ENCODE peak calls at places on chromosomes 12 and 14, in six cellular contexts. One of them, this sample, is unnamed.

GRCh38 chr12:28110329-28110728 is 79.9 kb upstream of the CCDC91 start:
- DNase-seq in stomach: no peak
- DNase-seq in naive thymus-derived CD4-positive, alpha-beta T cell: no peak
- DNase-seq in neuronal stem cell: no peak
- DNase-seq in mesenchymal stem cell: no peak
- DNase-seq in suprapubic skin: no peak
- DNase-seq in this sample: no peak

GRCh38 chr12:108630481-108631207 is 3.0 kb downstream of the SELPLG start:
- DNase-seq in stomach: no peak
- DNase-seq in naive thymus-derived CD4-positive, alpha-beta T cell: no peak
- DNase-seq in neuronal stem cell: no peak
- DNase-seq in mesenchymal stem cell: peak; percentile 79
- DNase-seq in suprapubic skin: no peak
- DNase-seq in this sample: no peak

GRCh38 chr12:92844147-92844763 is 84.8 kb downstream of the EEA1 start:
- DNase-seq in stomach: no peak
- DNase-seq in naive thymus-derived CD4-positive, alpha-beta T cell: no peak
- DNase-seq in neuronal stem cell: no peak
- DNase-seq in mesenchymal stem cell: no peak
- DNase-seq in suprapubic skin: no peak
- DNase-seq in this sample: no peak

GRCh38 chr14:68807987-68808386 is 15.1 kb upstream of the ZFP36L1 start:
- DNase-seq in stomach: no peak
- DNase-seq in naive thymus-derived CD4-positive, alpha-beta T cell: no peak
- DNase-seq in neuronal stem cell: no peak
- DNase-seq in mesenchymal stem cell: no peak
- DNase-seq in suprapubic skin: peak; percentile 74
- DNase-seq in this sample: no peak

GRCh38 chr12:42504049-42504448 is 85.5 kb downstream of the PRICKLE1 start:
- DNase-seq in stomach: no peak
- DNase-seq in naive thymus-derived CD4-positive, alpha-beta T cell: no peak
- DNase-seq in neuronal stem cell: no peak
- DNase-seq in mesenchymal stem cell: peak; percentile 16
- DNase-seq in suprapubic skin: no peak
- DNase-seq in this sample: no peak

GRCh38 chr12:101939856-101940265 is 62.5 kb downstream of the DRAM1 start:
- DNase-seq in stomach: peak; percentile 60
- DNase-seq in naive thymus-derived CD4-positive, alpha-beta T cell: peak; percentile 56
- DNase-seq in neuronal stem cell: peak; percentile 68
- DNase-seq in mesenchymal stem cell: peak; percentile 78
- DNase-seq in suprapubic skin: no peak
- DNase-seq in this sample: peak; percentile 60

GRCh38 chr12:447132-447531 is 12.6 kb upstream of the B4GALNT3 start:
- DNase-seq in stomach: no peak
- DNase-seq in naive thymus-derived CD4-positive, alpha-beta T cell: no peak
- DNase-seq in neuronal stem cell: no peak
- DNase-seq in mesenchymal stem cell: no peak
- DNase-seq in suprapubic skin: no peak
- DNase-seq in this sample: no peak

GRCh38 chr14:51482112-51482511 is 169.6 kb upstream of the FRMD6 start:
- DNase-seq in stomach: no peak
- DNase-seq in naive thymus-derived CD4-positive, alpha-beta T cell: no peak
- DNase-seq in neuronal stem cell: no peak
- DNase-seq in mesenchymal stem cell: no peak
- DNase-seq in suprapubic skin: no peak
- DNase-seq in this sample: no peak

GRCh38 chr14:71636076-71636475 is 296.2 kb upstream of the RGS6 start:
- DNase-seq in stomach: no peak
- DNase-seq in naive thymus-derived CD4-positive, alpha-beta T cell: no peak
- DNase-seq in neuronal stem cell: no peak
- DNase-seq in mesenchymal stem cell: no peak
- DNase-seq in suprapubic skin: no peak
- DNase-seq in this sample: no peak

GRCh38 chr12:51622564-51622963 is 31.5 kb downstream of the SCN8A start:
- DNase-seq in stomach: no peak
- DNase-seq in naive thymus-derived CD4-positive, alpha-beta T cell: no peak
- DNase-seq in neuronal stem cell: no peak
- DNase-seq in mesenchymal stem cell: peak; percentile 47
- DNase-seq in suprapubic skin: no peak
- DNase-seq in this sample: no peak

GRCh38 chr12:3214508-3215365 is 137.6 kb downstream of the TSPAN9 start:
- DNase-seq in stomach: no peak
- DNase-seq in naive thymus-derived CD4-positive, alpha-beta T cell: no peak
- DNase-seq in neuronal stem cell: no peak
- DNase-seq in mesenchymal stem cell: no peak
- DNase-seq in suprapubic skin: no peak
- DNase-seq in this sample: no peak

GRCh38 chr12:113914806-113915205 is 51.3 kb downstream of the RBM19 start:
- DNase-seq in stomach: no peak
- DNase-seq in naive thymus-derived CD4-positive, alpha-beta T cell: no peak
- DNase-seq in neuronal stem cell: no peak
- DNase-seq in mesenchymal stem cell: no peak
- DNase-seq in suprapubic skin: no peak
- DNase-seq in this sample: no peak

GRCh38 chr12:124548854-124549378 is 18.5 kb downstream of the NCOR2 start:
- DNase-seq in stomach: peak; percentile 54
- DNase-seq in naive thymus-derived CD4-positive, alpha-beta T cell: no peak
- DNase-seq in neuronal stem cell: no peak
- DNase-seq in mesenchymal stem cell: peak; percentile 68
- DNase-seq in suprapubic skin: no peak
- DNase-seq in this sample: peak; percentile 58

GRCh38 chr12:109541412-109541725 is 31.9 kb downstream of the MMAB start:
- DNase-seq in stomach: no peak
- DNase-seq in naive thymus-derived CD4-positive, alpha-beta T cell: no peak
- DNase-seq in neuronal stem cell: no peak
- DNase-seq in mesenchymal stem cell: no peak
- DNase-seq in suprapubic skin: no peak
- DNase-seq in this sample: no peak

GRCh38 chr14:68103841-68104240 is 284.3 kb downstream of the RAD51B start:
- DNase-seq in stomach: no peak
- DNase-seq in naive thymus-derived CD4-positive, alpha-beta T cell: no peak
- DNase-seq in neuronal stem cell: no peak
- DNase-seq in mesenchymal stem cell: no peak
- DNase-seq in suprapubic skin: no peak
- DNase-seq in this sample: no peak

GRCh38 chr12:26748741-26749431 is 84.1 kb downstream of the ITPR2 start:
- DNase-seq in stomach: no peak
- DNase-seq in naive thymus-derived CD4-positive, alpha-beta T cell: no peak
- DNase-seq in neuronal stem cell: no peak
- DNase-seq in mesenchymal stem cell: peak; percentile 41
- DNase-seq in suprapubic skin: no peak
- DNase-seq in this sample: no peak

GRCh38 chr14:102182190-102182589 is 42.5 kb downstream of the WDR20 start:
- DNase-seq in stomach: no peak
- DNase-seq in naive thymus-derived CD4-positive, alpha-beta T cell: no peak
- DNase-seq in neuronal stem cell: no peak
- DNase-seq in mesenchymal stem cell: peak; percentile 33
- DNase-seq in suprapubic skin: no peak
- DNase-seq in this sample: no peak

GRCh38 chr14:94196057-94196456 is 21.9 kb downstream of the PPP4R4 start:
- DNase-seq in stomach: no peak
- DNase-seq in naive thymus-derived CD4-positive, alpha-beta T cell: no peak
- DNase-seq in neuronal stem cell: no peak
- DNase-seq in mesenchymal stem cell: no peak
- DNase-seq in suprapubic skin: no peak
- DNase-seq in this sample: no peak

GRCh38 chr12:95820096-95820703 is 29.6 kb upstream of the NTN4 start:
- DNase-seq in stomach: peak; percentile 63
- DNase-seq in naive thymus-derived CD4-positive, alpha-beta T cell: no peak
- DNase-seq in neuronal stem cell: no peak
- DNase-seq in mesenchymal stem cell: peak; percentile 64
- DNase-seq in suprapubic skin: no peak
- DNase-seq in this sample: no peak

GRCh38 chr12:116426391-116427136 is 132.6 kb upstream of the MAP1LC3B2 start:
- DNase-seq in stomach: no peak
- DNase-seq in naive thymus-derived CD4-positive, alpha-beta T cell: no peak
- DNase-seq in neuronal stem cell: no peak
- DNase-seq in mesenchymal stem cell: peak; percentile 97
- DNase-seq in suprapubic skin: peak; percentile 87
- DNase-seq in this sample: peak; percentile 29

GRCh38 chr12:68870011-68870410 is 62.0 kb downstream of the MDM2 start:
- DNase-seq in stomach: no peak
- DNase-seq in naive thymus-derived CD4-positive, alpha-beta T cell: no peak
- DNase-seq in neuronal stem cell: no peak
- DNase-seq in mesenchymal stem cell: no peak
- DNase-seq in suprapubic skin: no peak
- DNase-seq in this sample: no peak

GRCh38 chr12:118682656-118683055 is 298.7 kb upstream of the SRRM4 start:
- DNase-seq in stomach: no peak
- DNase-seq in naive thymus-derived CD4-positive, alpha-beta T cell: no peak
- DNase-seq in neuronal stem cell: no peak
- DNase-seq in mesenchymal stem cell: no peak
- DNase-seq in suprapubic skin: no peak
- DNase-seq in this sample: no peak

GRCh38 chr14:34568803-34569202 is 29.3 kb upstream of the EAPP start:
- DNase-seq in stomach: no peak
- DNase-seq in naive thymus-derived CD4-positive, alpha-beta T cell: no peak
- DNase-seq in neuronal stem cell: no peak
- DNase-seq in mesenchymal stem cell: no peak
- DNase-seq in suprapubic skin: no peak
- DNase-seq in this sample: no peak

GRCh38 chr14:100899841-100900771 is 3.4 kb downstream of the RTL1 start:
- DNase-seq in stomach: no peak
- DNase-seq in naive thymus-derived CD4-positive, alpha-beta T cell: no peak
- DNase-seq in neuronal stem cell: peak; percentile 59
- DNase-seq in mesenchymal stem cell: peak; percentile 49
- DNase-seq in suprapubic skin: no peak
- DNase-seq in this sample: peak; percentile 25

GRCh38 chr14:72683787-72684186 is 210.1 kb downstream of the DPF3 start:
- DNase-seq in stomach: no peak
- DNase-seq in naive thymus-derived CD4-positive, alpha-beta T cell: no peak
- DNase-seq in neuronal stem cell: no peak
- DNase-seq in mesenchymal stem cell: no peak
- DNase-seq in suprapubic skin: no peak
- DNase-seq in this sample: no peak

GRCh38 chr12:2551097-2551496 is 243.7 kb upstream of the FKBP4 start:
- DNase-seq in stomach: no peak
- DNase-seq in naive thymus-derived CD4-positive, alpha-beta T cell: no peak
- DNase-seq in neuronal stem cell: no peak
- DNase-seq in mesenchymal stem cell: no peak
- DNase-seq in suprapubic skin: no peak
- DNase-seq in this sample: no peak

GRCh38 chr14:53964249-53964648 is 7.6 kb upstream of the BMP4 start:
- DNase-seq in stomach: no peak
- DNase-seq in naive thymus-derived CD4-positive, alpha-beta T cell: no peak
- DNase-seq in neuronal stem cell: no peak
- DNase-seq in mesenchymal stem cell: peak; percentile 29
- DNase-seq in suprapubic skin: no peak
- DNase-seq in this sample: no peak

GRCh38 chr14:95234426-95234825 is 77.1 kb upstream of the DICER1 start:
- DNase-seq in stomach: no peak
- DNase-seq in naive thymus-derived CD4-positive, alpha-beta T cell: no peak
- DNase-seq in neuronal stem cell: no peak
- DNase-seq in mesenchymal stem cell: no peak
- DNase-seq in suprapubic skin: no peak
- DNase-seq in this sample: no peak

GRCh38 chr14:93112891-93113677 is 2.6 kb downstream of the ITPK1 start:
- DNase-seq in stomach: peak; percentile 90
- DNase-seq in naive thymus-derived CD4-positive, alpha-beta T cell: peak; percentile 71
- DNase-seq in neuronal stem cell: peak; percentile 73
- DNase-seq in mesenchymal stem cell: peak; percentile 82
- DNase-seq in suprapubic skin: peak; percentile 94
- DNase-seq in this sample: peak; percentile 83

GRCh38 chr12:116389990-116390655 is 112.6 kb upstream of the MED13L start:
- DNase-seq in stomach: no peak
- DNase-seq in naive thymus-derived CD4-positive, alpha-beta T cell: no peak
- DNase-seq in neuronal stem cell: no peak
- DNase-seq in mesenchymal stem cell: peak; percentile 87
- DNase-seq in suprapubic skin: no peak
- DNase-seq in this sample: no peak

GRCh38 chr12:122862110-122862634 is 26.9 kb downstream of the HIP1R start:
- DNase-seq in stomach: no peak
- DNase-seq in naive thymus-derived CD4-positive, alpha-beta T cell: no peak
- DNase-seq in neuronal stem cell: no peak
- DNase-seq in mesenchymal stem cell: no peak
- DNase-seq in suprapubic skin: peak; percentile 73
- DNase-seq in this sample: no peak

GRCh38 chr14:75861161-75861621 is 120.6 kb downstream of the TGFB3 start:
- DNase-seq in stomach: no peak
- DNase-seq in naive thymus-derived CD4-positive, alpha-beta T cell: no peak
- DNase-seq in neuronal stem cell: no peak
- DNase-seq in mesenchymal stem cell: peak; percentile 72
- DNase-seq in suprapubic skin: no peak
- DNase-seq in this sample: no peak
- H3K4me1 ChIP-seq in stomach: peaks cover 36% of the 10 kb centered on the region
- H3K4me1 ChIP-seq in naive thymus-derived CD4-positive, alpha-beta T cell: no peaks in the 10 kb centered on the region
- H3K4me1 ChIP-seq in neuronal stem cell: peaks cover 2% of the 10 kb centered on the region
- H3K4me1 ChIP-seq in mesenchymal stem cell: peaks cover 5% of the 10 kb centered on the region
- H3K4me1 ChIP-seq in suprapubic skin: no peaks in the 10 kb centered on the region
- H3K4me1 ChIP-seq in this sample: no peaks in the 10 kb centered on the region

GRCh38 chr12:45379261-45379660 is 163.4 kb downstream of the ANO6 start:
- DNase-seq in stomach: no peak
- DNase-seq in naive thymus-derived CD4-positive, alpha-beta T cell: no peak
- DNase-seq in neuronal stem cell: no peak
- DNase-seq in mesenchymal stem cell: no peak
- DNase-seq in suprapubic skin: no peak
- DNase-seq in this sample: no peak

GRCh38 chr12:45381351-45381750 is 165.5 kb downstream of the ANO6 start:
- DNase-seq in stomach: no peak
- DNase-seq in naive thymus-derived CD4-positive, alpha-beta T cell: no peak
- DNase-seq in neuronal stem cell: no peak
- DNase-seq in mesenchymal stem cell: no peak
- DNase-seq in suprapubic skin: no peak
- DNase-seq in this sample: no peak

GRCh38 chr12:45377815-45378214 is 161.9 kb downstream of the ANO6 start:
- DNase-seq in stomach: no peak
- DNase-seq in naive thymus-derived CD4-positive, alpha-beta T cell: no peak
- DNase-seq in neuronal stem cell: no peak
- DNase-seq in mesenchymal stem cell: no peak
- DNase-seq in suprapubic skin: no peak
- DNase-seq in this sample: no peak
- H3K4me1 ChIP-seq in stomach: no peaks in the 10 kb centered on the region
- H3K4me1 ChIP-seq in naive thymus-derived CD4-positive, alpha-beta T cell: no peaks in the 10 kb centered on the region
- H3K4me1 ChIP-seq in neuronal stem cell: no peaks in the 10 kb centered on the region
- H3K4me1 ChIP-seq in mesenchymal stem cell: no peaks in the 10 kb centered on the region
- H3K4me1 ChIP-seq in suprapubic skin: no peaks in the 10 kb centered on the region
- H3K4me1 ChIP-seq in this sample: no peaks in the 10 kb centered on the region

GRCh38 chr14:99535448-99535847 is 54.2 kb downstream of the CCNK start:
- DNase-seq in stomach: no peak
- DNase-seq in naive thymus-derived CD4-positive, alpha-beta T cell: no peak
- DNase-seq in neuronal stem cell: no peak
- DNase-seq in mesenchymal stem cell: no peak
- DNase-seq in suprapubic skin: no peak
- DNase-seq in this sample: no peak
- H3K4me1 ChIP-seq in stomach: peaks cover 67% of the 10 kb centered on the region
- H3K4me1 ChIP-seq in naive thymus-derived CD4-positive, alpha-beta T cell: no peaks in the 10 kb centered on the region
- H3K4me1 ChIP-seq in neuronal stem cell: peaks cover 61% of the 10 kb centered on the region
- H3K4me1 ChIP-seq in mesenchymal stem cell: peaks cover 61% of the 10 kb centered on the region
- H3K4me1 ChIP-seq in suprapubic skin: peaks cover 10% of the 10 kb centered on the region
- H3K4me1 ChIP-seq in this sample: peaks cover 5% of the 10 kb centered on the region

DNA sequence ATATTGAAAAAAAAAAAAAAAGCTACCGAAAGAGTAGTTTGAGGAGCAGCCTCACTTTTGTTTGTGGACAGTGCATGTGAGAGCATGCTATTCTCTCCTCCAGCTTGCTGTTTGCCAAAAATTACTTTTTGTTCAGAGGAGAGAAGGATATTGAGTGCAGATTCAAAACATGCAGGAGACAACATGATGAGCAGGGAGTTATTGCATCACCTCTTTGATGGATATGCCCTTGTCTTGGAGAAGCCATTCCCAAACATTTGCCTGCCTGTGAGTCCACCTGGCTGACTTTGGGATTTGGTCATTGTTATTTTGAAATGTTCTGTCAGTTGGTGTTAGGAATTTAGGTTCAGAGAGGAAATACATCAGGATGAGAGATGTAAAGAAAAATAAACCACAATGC is 2.4 kb downstream of the C12orf75 start:
- DNase-seq in stomach: no peak
- DNase-seq in naive thymus-derived CD4-positive, alpha-beta T cell: no peak
- DNase-seq in neuronal stem cell: no peak
- DNase-seq in mesenchymal stem cell: no peak
- DNase-seq in suprapubic skin: no peak
- DNase-seq in this sample: no peak
- H3K4me1 ChIP-seq in stomach: peaks cover 40% of the 10 kb centered on the region
- H3K4me1 ChIP-seq in naive thymus-derived CD4-positive, alpha-beta T cell: peaks cover 45% of the 10 kb centered on the region
- H3K4me1 ChIP-seq in neuronal stem cell: peaks cover 14% of the 10 kb centered on the region
- H3K4me1 ChIP-seq in mesenchymal stem cell: peaks cover 11% of the 10 kb centered on the region
- H3K4me1 ChIP-seq in suprapubic skin: peaks cover 26% of the 10 kb centered on the region
- H3K4me1 ChIP-seq in this sample: peaks cover 3% of the 10 kb centered on the region

This sample was measured in lung.